ENCODE peak calls at places on chromosomes 2 and 18, in ten cellular contexts. T, A, B, F, V, I, L, Y, U and K are unnamed samples.

GRCh38 chr18:59249186-59249774 is 24.0 kb downstream of the RAX start:
- DNase-seq in V (peak; percentile 85), B (no peak), A (no peak), F (peak; percentile 82), T (no peak), L (peak; percentile 21), Y (peak; percentile 73), U (peak; percentile 72), I (peak; percentile 26), K (no peak)

GRCh38 chr2:212912445-212913103 is 238.8 kb downstream of the IKZF2 start:
- DNase-seq in T (peak; percentile 89), I (peak; percentile 57), U (no peak), L (peak; percentile 82), Y (peak; percentile 45), V (peak; percentile 81), B (no peak), F (no peak), A (peak; percentile 57), K (peak; percentile 96)

GRCh38 chr18:27843783-27844415 is 333.0 kb downstream of the CDH2 start:
- DNase-seq in T (no peak), Y (peak; percentile 37), B (no peak), U (no peak), A (no peak), F (no peak), I (peak; percentile 71), L (peak; percentile 46), V (peak; percentile 38), K (peak; percentile 81)

GRCh38 chr2:10620481-10620880 is 69.3 kb downstream of the NOL10 start:
- DNase-seq in I (no peak), F (no peak), Y (peak; percentile 67), T (no peak), L (no peak), V (peak; percentile 88), U (no peak), B (no peak), A (no peak), K (peak; percentile 51)

GRCh38 chr2:30923575-30923974 is 116.3 kb upstream of the CAPN13 start:
- DNase-seq in A (no peak), F (no peak), T (no peak), B (no peak), Y (no peak), L (no peak), I (no peak), V (no peak), U (no peak), K (no peak)

GRCh38 chr2:33426666-33427231 is 49.7 kb upstream of the RASGRP3 start:
- DNase-seq in V (peak; percentile 95), F (no peak), A (peak; percentile 61), B (no peak), T (no peak), I (peak; percentile 75), U (no peak), L (peak; percentile 19), Y (peak; percentile 71), K (peak; percentile 32)

GRCh38 chr2:241260911-241261310 is 54.6 kb downstream of the HDLBP start:
- DNase-seq in U (no peak), Y (no peak), F (no peak), B (no peak), T (no peak), V (no peak), A (no peak), L (no peak), I (no peak), K (no peak)

GRCh38 chr2:53633441-53633840 is 134.2 kb upstream of the CHAC2 start:
- DNase-seq in F (no peak), I (no peak), A (no peak), B (no peak), Y (peak; percentile 5), V (peak; percentile 30), U (no peak), T (no peak), L (peak; percentile 35), K (peak; percentile 70)

GRCh38 chr2:107635883-107636282 is 190.8 kb upstream of the RGPD4 start:
- DNase-seq in T (no peak), V (peak; percentile 98), L (peak; percentile 36), I (peak; percentile 53), Y (peak; percentile 43), F (no peak), B (no peak), U (no peak), A (no peak), K (peak; percentile 93)

GRCh38 chr2:218719457-218719856 is 8.8 kb downstream of the TTLL4 start:
- DNase-seq in F (no peak), V (no peak), B (no peak), Y (no peak), L (no peak), T (no peak), A (no peak), I (no peak), U (no peak), K (no peak)

GRCh38 chr2:60480089-60480773 is 73.2 kb downstream of the BCL11A start:
- DNase-seq in Y (no peak), U (no peak), T (no peak), A (peak; percentile 57), B (no peak), F (no peak), L (no peak), I (peak; percentile 25), V (no peak), K (no peak)

GRCh38 chr2:226495466-226496161 is 304.0 kb downstream of the IRS1 start:
- DNase-seq in U (no peak), V (no peak), F (no peak), Y (no peak), A (no peak), B (no peak), I (no peak), T (no peak), L (no peak), K (no peak)

GRCh38 chr2:74357627-74358026 is 14.4 kb upstream of the SLC4A5 start:
- DNase-seq in V (peak; percentile 10), I (no peak), F (no peak), U (no peak), A (no peak), T (no peak), B (no peak), Y (peak; percentile 22), L (no peak), K (no peak)

GRCh38 chr2:225566798-225567197 is 167.3 kb downstream of the NYAP2 start:
- DNase-seq in A (no peak), B (no peak), L (no peak), Y (no peak), U (no peak), I (no peak), F (no peak), T (no peak), V (peak; percentile 14), K (peak; percentile 32)

GRCh38 chr2:181904022-181904632 is 12.6 kb downstream of the ITPRID2 start:
- DNase-seq in I (no peak), F (no peak), Y (no peak), L (peak; percentile 34), B (no peak), V (peak; percentile 48), T (no peak), U (no peak), A (no peak), K (no peak)
- TF ChIP-seq CTCF in I (peak; percentile 67), F (peak; percentile 64), Y (peak; percentile 40), L (peak; percentile 64), B (no peak), V (peak; percentile 56), T (peak; percentile 85), U (peak; percentile 68), A (peak; percentile 33), K (peak; percentile 69)

DNA sequence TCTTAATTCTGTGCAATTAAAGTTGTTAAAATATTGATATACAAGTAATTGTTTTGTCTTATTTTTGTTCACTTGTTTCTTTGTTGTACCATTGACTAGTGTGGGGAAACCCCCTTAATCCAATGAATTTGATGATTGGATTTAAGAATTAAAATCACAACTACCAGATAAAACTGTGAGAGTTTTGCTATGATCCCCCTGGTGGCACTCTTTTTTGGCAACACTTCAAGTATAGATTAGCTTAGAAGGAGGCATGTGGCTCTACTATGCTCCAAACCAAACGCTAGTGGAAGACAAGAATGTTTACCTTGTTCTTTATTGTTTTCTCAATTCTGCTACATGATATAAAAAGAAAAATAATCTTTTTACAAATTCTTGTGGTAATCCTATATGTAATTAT is 477.8 kb upstream of the ETAA1 start:
- DNase-seq in L (no peak), Y (no peak), U (no peak), V (no peak), F (no peak), I (no peak), B (no peak), A (no peak), T (no peak), K (no peak)
- TF ChIP-seq CTCF in L (no peak), Y (no peak), U (no peak), V (no peak), F (no peak), I (no peak), B (no peak), A (no peak), T (no peak), K (no peak)

DNA sequence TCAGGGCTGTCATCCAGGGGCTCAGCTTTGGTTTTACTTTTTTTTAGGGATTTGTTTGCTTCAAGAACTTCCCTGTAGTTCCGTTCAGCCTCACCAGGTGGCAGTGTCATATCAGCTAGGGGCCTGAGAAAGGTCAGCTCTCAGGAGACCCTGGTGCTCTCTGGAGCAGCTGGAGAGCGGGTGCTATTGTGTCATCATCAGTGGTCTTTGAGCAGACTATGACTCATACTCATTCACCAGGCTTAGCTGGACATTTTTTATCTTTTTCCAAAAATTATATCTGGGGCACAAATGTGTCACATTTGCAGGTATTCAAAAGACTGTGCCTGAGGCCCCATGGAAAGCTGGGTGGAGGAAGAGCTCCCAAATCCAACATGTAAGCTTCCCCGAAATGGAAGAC is 24.4 kb downstream of the ZNF892 start:
- DNase-seq in U (peak; percentile 45), A (peak; percentile 81), V (peak; percentile 91), B (no peak), L (peak; percentile 72), Y (peak; percentile 80), F (peak; percentile 57), I (peak; percentile 43), T (peak; percentile 61), K (peak; percentile 63)
- TF ChIP-seq CTCF in U (peak; percentile 93), A (peak; percentile 84), V (peak; percentile 89), B (no peak), L (peak; percentile 88), Y (peak; percentile 91), F (peak; percentile 69), I (peak; percentile 99), T (peak; percentile 97), K (peak; percentile 96)

DNA sequence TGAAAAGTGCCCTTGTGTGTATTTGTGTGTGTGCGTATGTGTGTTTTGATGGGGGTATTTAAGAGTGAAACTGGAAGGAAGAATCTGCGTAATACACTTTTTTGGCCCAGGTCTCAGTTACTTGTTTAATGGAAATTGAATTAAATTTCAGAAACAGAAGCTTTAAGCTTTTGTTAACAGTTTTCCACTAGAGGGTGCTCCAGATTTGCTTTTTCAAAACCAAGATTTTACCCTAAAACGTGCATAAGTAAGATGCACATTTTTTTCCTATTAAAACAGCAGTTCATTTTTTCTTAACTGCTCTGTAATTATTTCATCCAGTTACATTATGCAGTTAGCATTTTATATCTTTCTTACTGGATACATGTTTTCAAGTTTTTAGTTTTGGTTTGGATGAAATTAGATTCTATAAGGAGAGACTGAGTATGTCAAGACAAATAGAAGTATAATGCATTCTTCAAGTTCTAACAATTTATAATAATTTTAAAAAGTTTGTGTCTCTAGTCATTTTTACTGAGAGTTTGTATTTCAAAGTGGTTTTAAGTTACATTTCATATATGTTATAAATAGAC is 97.2 kb downstream of the PIK3C3 start:
- DNase-seq in T (no peak), V (peak; percentile 53), Y (no peak), I (no peak), L (no peak), F (no peak), B (no peak), U (no peak), A (no peak), K (no peak)
- TF ChIP-seq CTCF in T (peak; percentile 59), V (peak; percentile 59), Y (peak; percentile 58), I (peak; percentile 60), L (peak; percentile 36), F (peak; percentile 40), B (no peak), U (peak; percentile 8), A (no peak), K (peak; percentile 56)

GRCh38 chr18:63073481-63073880 is 246.1 kb downstream of the BCL2 start:
- DNase-seq in L (no peak), B (no peak), I (no peak), T (no peak), F (no peak), U (peak; percentile 12), A (no peak), Y (no peak), V (no peak), K (no peak)
- TF ChIP-seq CTCF in L (no peak), B (no peak), I (peak; percentile 37), T (no peak), F (no peak), U (peak; percentile 59), A (no peak), Y (no peak), V (no peak), K (peak; percentile 34)